ENCODE peak calls at places on chromosomes 5 and 9, in eight cellular contexts. Q, S, J, Z, P, C, I and Y are unnamed samples.

GRCh38 chr5:139575751-139576150 is 14.6 kb downstream of the UBE2D2 start:
- DNase-seq in Q (no peak), S (no peak), J (no peak), Z (no peak), P (no peak), C (no peak), I (no peak), Y (no peak)

GRCh38 chr9:31144614-31145013 is 1239.8 kb upstream of the ACO1 start:
- DNase-seq in Q (no peak), S (no peak), J (no peak), Z (no peak), P (no peak), C (no peak), I (no peak), Y (no peak)

GRCh38 chr9:134482226-134482625 is 156.0 kb downstream of the RXRA start:
- DNase-seq in Q (no peak), S (no peak), J (no peak), Z (no peak), P (no peak), C (peak; percentile 6), I (no peak), Y (no peak)

GRCh38 chr5:76595755-76596481 is 27.3 kb downstream of the F2RL2 start:
- DNase-seq in Q (no peak), S (no peak), J (no peak), Z (no peak), P (no peak), C (no peak), I (no peak), Y (no peak)

GRCh38 chr5:1239514-1240251 is 14.5 kb downstream of the SLC6A18 start:
- DNase-seq in Q (no peak), S (no peak), J (no peak), Z (no peak), P (no peak), C (no peak), I (no peak), Y (no peak)

GRCh38 chr9:129063061-129063460 is 17.9 kb upstream of the DOLPP1 start:
- DNase-seq in Q (no peak), S (no peak), J (no peak), Z (no peak), P (no peak), C (no peak), I (no peak), Y (no peak)

GRCh38 chr9:131976157-131976740 is 103.4 kb downstream of the MED27 start:
- DNase-seq in Q (no peak), S (no peak), J (no peak), Z (no peak), P (no peak), C (no peak), I (no peak), Y (no peak)

GRCh38 chr5:131756942-131757341 is 39.9 kb downstream of the FNIP1 start:
- DNase-seq in Q (no peak), S (no peak), J (no peak), Z (no peak), P (no peak), C (no peak), I (no peak), Y (no peak)

GRCh38 chr5:154380263-154380662 is 65.5 kb upstream of the SAP30L start:
- DNase-seq in Q (no peak), S (no peak), J (no peak), Z (no peak), P (no peak), C (no peak), I (no peak), Y (peak; percentile 53)

GRCh38 chr5:122390107-122390506 is 78.1 kb downstream of the SNCAIP start:
- DNase-seq in Q (no peak), S (no peak), J (no peak), Z (no peak), P (no peak), C (no peak), I (no peak), Y (no peak)

GRCh38 chr5:129460951-129461815 is 1.1 kb downstream of the ADAMTS19 start:
- DNase-seq in Q (peak; percentile 77), S (no peak), J (no peak), Z (peak; percentile 39), P (peak; percentile 32), C (peak; percentile 55), I (peak; percentile 29), Y (peak; percentile 76)